ENCODE peak calls at places on chromosomes 11 and 22, in five cellular contexts. U is aorta, L is SJSA1, M is esophagus squamous epithelium, I is IMR-90. G is an unnamed sample.

GRCh38 chr22:39308614-39309363 is 10.6 kb downstream of the RPL3 start:
- DNase-seq in I (peak), M (no peak), L (peak), U (peak), G (no peak)

GRCh38 chr22:41563051-41563711 is 2.4 kb downstream of the CSDC2 start:
- DNase-seq in U (peak), M (no peak), L (peak), I (peak), G (no peak)

GRCh38 chr11:73866586-73866996 is 10.1 kb downstream of the COA4 start:
- DNase-seq in L (no peak), I (peak), U (no peak), M (no peak), G (no peak)

GRCh38 chr11:29518389-29519174 is 498.2 kb downstream of the KCNA4 start:
- DNase-seq in U (no peak), L (no peak), M (no peak), I (no peak), G (no peak)

GRCh38 chr11:71342951-71343827 is 90.8 kb upstream of the SHANK2 start:
- DNase-seq in U (peak), I (peak), M (no peak), L (peak), G (peak)

GRCh38 chr22:25419247-25420113 is 145.0 kb upstream of the GRK3 start:
- DNase-seq in I (peak), M (no peak), L (peak), U (no peak), G (no peak)

GRCh38 chr22:50737728-50738648 is at the start of gene ACR:
- DNase-seq in L (no peak), U (no peak), M (no peak), I (no peak), G (peak)

GRCh38 chr11:88414385-88414861 is 76.9 kb upstream of the CTSC start:
- DNase-seq in U (no peak), M (no peak), I (peak), L (no peak), G (no peak)

GRCh38 chr11:76132268-76132667 is 74.0 kb downstream of the WNT11 start:
- DNase-seq in U (no peak), L (no peak), I (no peak), M (no peak), G (no peak)

GRCh38 chr11:29019960-29020683 is 911.9 kb downstream of the METTL15 start:
- DNase-seq in L (no peak), M (no peak), I (peak), U (no peak), G (no peak)

GRCh38 chr11:65389294-65389980 is 3.0 kb downstream of the FRMD8 start:
- DNase-seq in L (peak), I (no peak), U (no peak), M (no peak), G (peak)

GRCh38 chr11:128894685-128895084 is 3.5 kb downstream of the KCNJ5 start:
- DNase-seq in L (no peak), M (no peak), U (no peak), I (no peak), G (peak)

GRCh38 chr11:6932150-6932549 is 5.9 kb downstream of the ZNF215 start:
- DNase-seq in L (no peak), U (no peak), M (no peak), I (no peak), G (no peak)

GRCh38 chr11:63945482-63946163 is 6.8 kb downstream of the NAA40 start:
- DNase-seq in M (no peak), U (peak), I (peak), L (peak), G (peak)
- H3K27ac ChIP-seq in M (peak), U (peak), I (no peak), L (no peak), G (peak)

GRCh38 chr11:66747480-66747879 is 18.5 kb upstream of the SPTBN2 start:
- DNase-seq in L (peak), I (no peak), U (no peak), M (no peak), G (no peak)
- H3K27ac ChIP-seq in L (no peak), I (no peak), U (peak), M (peak), G (no peak)

GRCh38 chr22:42680648-42681047 is 31.5 kb upstream of the CYB5R3 start:
- DNase-seq in U (no peak), L (peak), M (no peak), I (peak), G (no peak)

GRCh38 chr22:42684462-42685195 is 35.4 kb upstream of the CYB5R3 start:
- DNase-seq in M (no peak), L (no peak), I (no peak), U (no peak), G (no peak)

GRCh38 chr22:42678894-42679293 is 29.7 kb upstream of the CYB5R3 start:
- DNase-seq in I (no peak), L (no peak), U (no peak), M (no peak), G (no peak)

GRCh38 chr22:42683599-42684283 is 34.5 kb upstream of the CYB5R3 start:
- DNase-seq in I (no peak), U (peak), L (no peak), M (no peak), G (no peak)

DNA sequence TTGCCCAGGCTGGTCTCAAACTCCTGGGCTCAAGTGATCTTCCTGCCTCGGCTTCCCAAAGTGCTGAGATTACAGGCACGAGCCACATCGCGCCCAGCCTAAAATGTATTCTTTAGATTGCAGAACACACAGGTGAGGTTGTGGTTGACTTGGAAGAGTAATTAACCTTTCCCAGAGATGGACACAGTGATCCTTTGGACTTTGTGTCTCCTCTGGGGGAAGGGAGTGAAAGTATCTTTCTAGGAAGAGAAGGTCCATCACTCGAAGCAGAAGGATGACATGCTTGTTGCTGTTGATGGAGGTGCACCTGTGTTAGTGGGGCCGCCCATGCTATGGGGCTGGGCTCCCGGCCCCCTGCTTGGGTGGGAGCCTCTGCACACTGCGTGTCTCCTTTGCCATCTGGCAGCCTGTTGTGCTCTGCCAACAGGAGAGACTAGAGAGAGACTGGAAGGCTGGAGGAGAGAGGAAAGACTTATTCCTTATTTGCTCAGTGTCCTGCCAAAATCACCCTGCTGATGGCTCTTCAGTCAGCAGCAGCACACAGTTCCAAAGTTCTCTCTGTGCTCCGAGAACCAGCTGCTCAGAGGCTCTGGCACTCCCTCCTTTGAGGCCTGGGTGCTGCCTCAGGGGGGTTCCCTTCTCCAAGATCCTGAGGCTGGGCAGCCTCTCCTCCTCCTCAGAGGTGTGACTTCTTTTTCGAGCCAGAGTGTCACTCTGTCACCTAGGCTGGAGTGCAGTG is 33.1 kb upstream of the CYB5R3 start:
- DNase-seq in I (no peak), L (no peak), U (no peak), M (no peak), G (no peak)
- H3K27ac ChIP-seq in I (no peak), L (no peak), U (no peak), M (no peak), G (peak)

GRCh38 chr11:82720267-82720666 is 13.4 kb downstream of the FAM181B start:
- DNase-seq in L (no peak), I (no peak), U (no peak), M (no peak), G (no peak)

GRCh38 chr11:82722236-82722635 is 11.4 kb downstream of the FAM181B start:
- DNase-seq in L (no peak), I (no peak), U (no peak), M (no peak), G (no peak)

GRCh38 chr11:82718307-82718706 is 15.4 kb downstream of the FAM181B start:
- DNase-seq in M (no peak), I (peak), U (no peak), L (no peak), G (no peak)

GRCh38 chr11:82718841-82719240 is 14.8 kb downstream of the FAM181B start:
- DNase-seq in M (no peak), I (no peak), U (no peak), L (no peak), G (no peak)

GRCh38 chr11:82719316-82719715 is 14.3 kb downstream of the FAM181B start:
- DNase-seq in M (no peak), U (no peak), I (no peak), L (no peak), G (no peak)
- H3K27ac ChIP-seq in M (no peak), U (no peak), I (no peak), L (no peak), G (no peak)

G was measured in upper lobe of right lung.